ENCODE peak calls at places on chromosomes 3 and 15, in eight cellular contexts. Z, A, B, D, P, U, H and Y are unnamed samples.

GRCh38 chr3:46663611-46664135 is 29.8 kb downstream of the ALS2CL start:
- DNase-seq in Z (peak; percentile 16), B (peak; percentile 9), U (no peak), P (peak; percentile 10), D (no peak), A (no peak), H (no peak), Y (no peak)

GRCh38 chr15:65377976-65378366 is at the start of gene IGDCC3:
- DNase-seq in H (no peak), B (no peak), U (no peak), P (peak; percentile 14), Z (no peak), D (no peak), A (no peak), Y (no peak)

GRCh38 chr15:26038693-26039092 is 175.6 kb upstream of the ATP10A start:
- DNase-seq in D (no peak), A (no peak), Z (no peak), H (no peak), U (no peak), P (no peak), B (no peak), Y (no peak)

GRCh38 chr15:77499087-77499765 is 78.5 kb downstream of the HMG20A start:
- DNase-seq in U (no peak), B (no peak), Z (no peak), P (no peak), A (no peak), H (no peak), D (no peak), Y (no peak)

GRCh38 chr3:194315965-194316361 is 35.2 kb downstream of the CPN2 start:
- DNase-seq in H (no peak), U (no peak), A (no peak), D (no peak), P (peak; percentile 53), Z (no peak), B (peak; percentile 57), Y (no peak)

GRCh38 chr3:177427096-177427495 is 229.8 kb upstream of the TBL1XR1 start:
- DNase-seq in B (no peak), D (peak; percentile 2), H (no peak), Z (no peak), U (no peak), A (no peak), P (no peak), Y (no peak)

GRCh38 chr3:195263925-195264575 is 6.9 kb downstream of the XXYLT1 start:
- DNase-seq in B (no peak), D (no peak), H (no peak), P (no peak), A (no peak), Z (no peak), U (no peak), Y (no peak)

GRCh38 chr3:39531681-39532080 is 64.2 kb downstream of the MOBP start:
- DNase-seq in H (no peak), A (no peak), B (no peak), D (no peak), U (peak; percentile 59), P (peak; percentile 71), Z (peak; percentile 10), Y (no peak)

GRCh38 chr15:27958911-27959598 is 140.1 kb downstream of the OCA2 start:
- DNase-seq in P (no peak), U (no peak), Z (no peak), B (no peak), D (no peak), H (no peak), A (no peak), Y (no peak)

GRCh38 chr3:5160926-5161858 is 26.3 kb upstream of the EDEM1 start:
- DNase-seq in B (no peak), P (peak; percentile 12), D (no peak), U (no peak), A (no peak), Z (no peak), H (no peak), Y (no peak)

GRCh38 chr15:74432271-74432967 is 1.3 kb downstream of the SEMA7A start:
- DNase-seq in H (no peak), B (no peak), P (no peak), D (no peak), U (no peak), A (no peak), Z (no peak), Y (no peak)

GRCh38 chr3:179971280-179971679 is 65.5 kb downstream of the PEX5L start:
- DNase-seq in H (no peak), U (no peak), P (no peak), D (no peak), Z (no peak), B (no peak), A (no peak), Y (no peak)

GRCh38 chr15:101651753-101652097 is 456 bp downstream of the TM2D3 start:
- DNase-seq in U (no peak), H (no peak), D (no peak), B (no peak), P (peak; percentile 39), A (no peak), Z (peak; percentile 28), Y (peak; percentile 55)

GRCh38 chr15:78321041-78321570 is 19.0 kb upstream of the CRABP1 start:
- DNase-seq in H (no peak), U (no peak), A (no peak), B (no peak), Z (no peak), D (no peak), P (no peak), Y (no peak)

GRCh38 chr3:134486577-134487041 is 752 bp downstream of the CEP63 start:
- DNase-seq in P (peak; percentile 56), Z (no peak), D (no peak), H (no peak), A (no peak), B (no peak), U (no peak), Y (no peak)

GRCh38 chr3:128009952-128010846 is 42.0 kb upstream of the SEC61A1 start:
- DNase-seq in Z (no peak), P (peak; percentile 92), U (peak; percentile 33), B (no peak), A (no peak), H (no peak), D (no peak), Y (no peak)

GRCh38 chr15:99651023-99651807 is 82.0 kb downstream of the LYSMD4 start:
- DNase-seq in B (peak; percentile 15), Z (no peak), A (no peak), H (no peak), U (peak; percentile 19), D (no peak), P (peak; percentile 36), Y (no peak)

GRCh38 chr3:38232701-38233100 is 32.9 kb upstream of the SLC22A13 start:
- DNase-seq in D (no peak), B (no peak), H (no peak), Z (no peak), A (no peak), U (no peak), P (no peak), Y (no peak)

GRCh38 chr15:40340740-40341400 is at the start of gene CCDC9B:
- DNase-seq in B (peak; percentile 89), Z (peak; percentile 79), D (no peak), H (peak; percentile 93), U (no peak), A (no peak), P (peak; percentile 93), Y (peak; percentile 95)

GRCh38 chr15:92582206-92582605 is 73.4 kb downstream of the FAM174B start:
- DNase-seq in P (no peak), U (no peak), Z (no peak), D (no peak), A (no peak), H (no peak), B (no peak), Y (no peak)

GRCh38 chr3:106071306-106071705 is 202.5 kb upstream of the CBLB start:
- DNase-seq in P (no peak), A (no peak), U (no peak), Z (no peak), B (no peak), D (no peak), H (no peak), Y (no peak)

GRCh38 chr3:48528754-48529153 is 24.8 kb upstream of the SHISA5 start:
- DNase-seq in H (no peak), D (no peak), U (no peak), Z (no peak), P (peak; percentile 49), B (no peak), A (no peak), Y (no peak)

GRCh38 chr15:99306694-99307338 is 55.5 kb downstream of the LRRC28 start:
- DNase-seq in Z (no peak), B (no peak), U (no peak), P (no peak), D (no peak), A (no peak), H (peak; percentile 17), Y (peak; percentile 21)

GRCh38 chr3:24199305-24199704 is 254.2 kb downstream of the NR1D2 start:
- DNase-seq in D (no peak), B (no peak), U (no peak), Z (no peak), A (no peak), P (peak; percentile 62), H (no peak), Y (no peak)